ENCODE peak calls at places on chromosomes 3 and 15, in four cellular contexts. One of them, this sample, is unnamed.

GRCh38 chr3:194447161-194447560 is 39.6 kb downstream of the ATP13A3 start:
- DNase-seq in kidney: no peak
- DNase-seq in K562: peak; percentile 30
- DNase-seq in A673: no peak
- DNase-seq in this sample: no peak

GRCh38 chr15:74964794-74965193 is 8.2 kb upstream of the RPP25 start:
- DNase-seq in kidney: peak; percentile 18
- DNase-seq in K562: no peak
- DNase-seq in A673: peak; percentile 59
- DNase-seq in this sample: no peak

GRCh38 chr3:45583021-45583851 is 11.3 kb upstream of the LIMD1 start:
- DNase-seq in kidney: peak; percentile 87
- DNase-seq in K562: no peak
- DNase-seq in A673: no peak
- DNase-seq in this sample: peak; percentile 57

GRCh38 chr15:69591905-69592508 is 139.4 kb downstream of the RPLP1 start:
- DNase-seq in kidney: no peak
- DNase-seq in K562: no peak
- DNase-seq in A673: no peak
- DNase-seq in this sample: no peak

GRCh38 chr3:41963823-41964222 is 1.9 kb upstream of the ULK4 start:
- DNase-seq in kidney: no peak
- DNase-seq in K562: no peak
- DNase-seq in A673: no peak
- DNase-seq in this sample: no peak

GRCh38 chr15:68601206-68602197 is 22.7 kb downstream of the CORO2B start:
- DNase-seq in kidney: no peak
- DNase-seq in K562: no peak
- DNase-seq in A673: peak; percentile 52
- DNase-seq in this sample: no peak

GRCh38 chr3:31235062-31235704 is 297.5 kb upstream of the STT3B start:
- DNase-seq in kidney: no peak
- DNase-seq in K562: no peak
- DNase-seq in A673: no peak
- DNase-seq in this sample: no peak

GRCh38 chr3:43505351-43505750 is 116.5 kb downstream of the ANO10 start:
- DNase-seq in kidney: no peak
- DNase-seq in K562: no peak
- DNase-seq in A673: no peak
- DNase-seq in this sample: no peak

GRCh38 chr15:56059716-56060115 is 66.3 kb upstream of the NEDD4 start:
- DNase-seq in kidney: no peak
- DNase-seq in K562: no peak
- DNase-seq in A673: no peak
- DNase-seq in this sample: no peak

GRCh38 chr15:70275461-70276138 is 177.9 kb upstream of the TLE3 start:
- DNase-seq in kidney: no peak
- DNase-seq in K562: no peak
- DNase-seq in A673: no peak
- DNase-seq in this sample: no peak

GRCh38 chr15:40327338-40327917 is 3.9 kb downstream of the INAFM2 start:
- DNase-seq in kidney: no peak
- DNase-seq in K562: no peak
- DNase-seq in A673: no peak
- DNase-seq in this sample: no peak

GRCh38 chr3:184658223-184658860 is 53.5 kb downstream of the MAGEF1 start:
- DNase-seq in kidney: no peak
- DNase-seq in K562: no peak
- DNase-seq in A673: no peak
- DNase-seq in this sample: peak; percentile 30

GRCh38 chr15:69806287-69806915 is 291.3 kb downstream of the TLE3 start:
- DNase-seq in kidney: no peak
- DNase-seq in K562: no peak
- DNase-seq in A673: no peak
- DNase-seq in this sample: no peak

GRCh38 chr15:98872777-98873176 is 134.8 kb downstream of the PGPEP1L start:
- DNase-seq in kidney: no peak
- DNase-seq in K562: no peak
- DNase-seq in A673: no peak
- DNase-seq in this sample: no peak

GRCh38 chr3:69784854-69785523 is 45.7 kb downstream of the MITF start:
- DNase-seq in kidney: peak; percentile 84
- DNase-seq in K562: peak; percentile 57
- DNase-seq in A673: no peak
- DNase-seq in this sample: peak; percentile 70

GRCh38 chr3:103166890-103167289 is 732.1 kb downstream of the ZPLD1 start:
- DNase-seq in kidney: peak; percentile 31
- DNase-seq in K562: no peak
- DNase-seq in A673: no peak
- DNase-seq in this sample: no peak

GRCh38 chr3:156787926-156788663 is 38.1 kb upstream of the LEKR1 start:
- DNase-seq in kidney: no peak
- DNase-seq in K562: peak; percentile 84
- DNase-seq in A673: peak; percentile 86
- DNase-seq in this sample: no peak

GRCh38 chr3:169085827-169086226 is 577.7 kb downstream of the MECOM start:
- DNase-seq in kidney: no peak
- DNase-seq in K562: no peak
- DNase-seq in A673: no peak
- DNase-seq in this sample: peak; percentile 96

GRCh38 chr3:15271785-15272381 is 60.5 kb downstream of the SH3BP5 start:
- DNase-seq in kidney: peak; percentile 78
- DNase-seq in K562: no peak
- DNase-seq in A673: no peak
- DNase-seq in this sample: no peak

GRCh38 chr15:40257656-40258450 is 19.0 kb downstream of the PAK6 start:
- DNase-seq in kidney: peak; percentile 27
- DNase-seq in K562: peak; percentile 42
- DNase-seq in A673: no peak
- DNase-seq in this sample: no peak

GRCh38 chr3:138440596-138440995 is 6.2 kb downstream of the ESYT3 start:
- DNase-seq in kidney: no peak
- DNase-seq in K562: no peak
- DNase-seq in A673: no peak
- DNase-seq in this sample: peak; percentile 71

GRCh38 chr3:124787490-124788195 is 57.4 kb downstream of the UMPS start:
- DNase-seq in kidney: no peak
- DNase-seq in K562: no peak
- DNase-seq in A673: no peak
- DNase-seq in this sample: peak; percentile 45

GRCh38 chr3:177538064-177538742 is 340.9 kb upstream of the TBL1XR1 start:
- DNase-seq in kidney: no peak
- DNase-seq in K562: no peak
- DNase-seq in A673: no peak
- DNase-seq in this sample: peak; percentile 94

GRCh38 chr3:139561959-139562676 is 22.6 kb upstream of the RBP1 start:
- DNase-seq in kidney: no peak
- DNase-seq in K562: peak; percentile 36
- DNase-seq in A673: no peak
- DNase-seq in this sample: peak; percentile 50

GRCh38 chr15:72173864-72174550 is 23.6 kb downstream of the GRAMD2A start:
- DNase-seq in kidney: no peak
- DNase-seq in K562: no peak
- DNase-seq in A673: no peak
- DNase-seq in this sample: no peak

GRCh38 chr3:124263168-124263567 is 271.2 kb upstream of the ROPN1 start:
- DNase-seq in kidney: no peak
- DNase-seq in K562: peak; percentile 16
- DNase-seq in A673: peak; percentile 17
- DNase-seq in this sample: peak; percentile 92

GRCh38 chr3:101142160-101142559 is 148.9 kb upstream of the ABI3BP start:
- DNase-seq in kidney: no peak
- DNase-seq in K562: peak; percentile 48
- DNase-seq in A673: no peak
- DNase-seq in this sample: no peak

GRCh38 chr3:161560006-161560637 is 63.5 kb downstream of the OTOL1 start:
- DNase-seq in kidney: no peak
- DNase-seq in K562: peak; percentile 15
- DNase-seq in A673: peak; percentile 81
- DNase-seq in this sample: peak; percentile 78
- TF ChIP-seq CTCF in kidney: peak; percentile 41
- TF ChIP-seq CTCF in K562: no peak
- TF ChIP-seq CTCF in A673: peak; percentile 79
- TF ChIP-seq CTCF in this sample: peak; percentile 61

GRCh38 chr15:46897266-46897665 is 820.0 kb upstream of the SEMA6D start:
- DNase-seq in kidney: no peak
- DNase-seq in K562: no peak
- DNase-seq in A673: no peak
- DNase-seq in this sample: no peak

DNA sequence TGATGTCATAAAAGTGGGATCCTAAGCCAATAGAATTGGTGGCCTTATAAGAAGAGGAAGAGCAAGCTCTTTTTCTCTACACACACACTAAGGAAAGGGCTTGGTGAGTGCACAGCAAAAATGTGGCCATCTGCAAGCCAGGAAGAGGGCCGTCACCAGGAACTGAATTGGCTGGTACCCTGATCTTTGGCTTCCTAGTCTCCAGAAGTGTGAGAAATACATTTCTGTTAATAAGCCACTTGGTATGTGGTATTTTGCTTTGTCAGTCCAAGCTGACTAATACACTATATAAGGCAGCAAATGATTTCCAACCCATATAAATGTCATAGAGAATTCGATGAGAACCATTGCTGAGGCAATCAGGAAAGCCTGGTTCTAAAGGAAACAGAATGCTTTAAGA is 816.3 kb upstream of the SEMA6D start:
- DNase-seq in kidney: no peak
- DNase-seq in K562: no peak
- DNase-seq in A673: no peak
- DNase-seq in this sample: no peak
- H3K9me3 ChIP-seq in kidney: no peaks in the 10 kb centered on the region
- H3K9me3 ChIP-seq in K562: no peaks in the 10 kb centered on the region
- H3K9me3 ChIP-seq in A673: no peaks in the 10 kb centered on the region
- H3K9me3 ChIP-seq in this sample: no peaks in the 10 kb centered on the region

GRCh38 chr15:61008915-61009314 is 220.2 kb downstream of the RORA start:
- DNase-seq in kidney: no peak
- DNase-seq in K562: no peak
- DNase-seq in A673: no peak
- DNase-seq in this sample: no peak

GRCh38 chr15:61013146-61013545 is 216.0 kb downstream of the RORA start:
- DNase-seq in kidney: no peak
- DNase-seq in K562: no peak
- DNase-seq in A673: no peak
- DNase-seq in this sample: no peak

GRCh38 chr15:61016087-61016486 is 213.0 kb downstream of the RORA start:
- DNase-seq in kidney: no peak
- DNase-seq in K562: no peak
- DNase-seq in A673: no peak
- DNase-seq in this sample: no peak

DNA sequence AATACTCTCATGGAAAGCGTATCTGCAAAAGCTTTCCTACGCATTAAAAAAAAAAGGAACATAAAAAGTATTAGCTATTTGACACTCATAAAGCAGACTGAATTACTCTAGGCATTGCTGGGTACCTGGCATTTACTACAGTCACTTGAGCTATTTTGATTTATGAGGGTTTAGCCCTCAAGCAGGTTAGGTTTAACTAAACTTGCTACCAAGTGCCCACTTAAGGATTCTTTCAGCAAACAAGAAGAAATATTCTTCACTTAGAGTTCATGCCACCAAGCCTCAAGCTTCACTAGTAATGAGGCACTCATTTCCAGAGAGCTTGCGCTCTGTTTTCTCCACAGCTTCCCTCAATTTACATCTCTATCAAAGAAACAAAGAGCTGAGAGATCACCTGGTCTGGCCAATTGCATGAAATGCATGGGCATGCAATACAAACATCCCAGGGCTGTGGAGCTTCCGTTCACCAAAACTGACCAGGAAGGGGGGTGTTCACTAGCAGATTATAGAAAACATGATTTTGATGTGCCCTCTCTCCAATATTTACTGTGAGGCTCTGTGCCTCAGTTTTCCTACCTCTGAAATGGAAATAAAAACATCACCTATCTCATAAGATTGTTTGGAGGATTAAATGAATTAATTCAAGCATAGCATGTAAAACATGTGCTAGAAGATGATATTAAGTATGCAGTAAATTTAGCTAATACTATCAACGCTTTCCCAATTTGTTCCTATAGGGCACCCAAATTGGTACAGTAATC is 217.3 kb downstream of the RORA start:
- DNase-seq in kidney: no peak
- DNase-seq in K562: no peak
- DNase-seq in A673: no peak
- DNase-seq in this sample: no peak
- H3K4me3 ChIP-seq in kidney: no peak overlapping the region
- H3K4me3 ChIP-seq in K562: no peak overlapping the region
- H3K4me3 ChIP-seq in A673: no peak overlapping the region
- H3K4me3 ChIP-seq in this sample: no peak overlapping the region

GRCh38 chr3:96706517-96706916 is 107.9 kb upstream of the EPHA6 start:
- DNase-seq in kidney: no peak
- DNase-seq in K562: no peak
- DNase-seq in A673: no peak
- DNase-seq in this sample: no peak

DNA sequence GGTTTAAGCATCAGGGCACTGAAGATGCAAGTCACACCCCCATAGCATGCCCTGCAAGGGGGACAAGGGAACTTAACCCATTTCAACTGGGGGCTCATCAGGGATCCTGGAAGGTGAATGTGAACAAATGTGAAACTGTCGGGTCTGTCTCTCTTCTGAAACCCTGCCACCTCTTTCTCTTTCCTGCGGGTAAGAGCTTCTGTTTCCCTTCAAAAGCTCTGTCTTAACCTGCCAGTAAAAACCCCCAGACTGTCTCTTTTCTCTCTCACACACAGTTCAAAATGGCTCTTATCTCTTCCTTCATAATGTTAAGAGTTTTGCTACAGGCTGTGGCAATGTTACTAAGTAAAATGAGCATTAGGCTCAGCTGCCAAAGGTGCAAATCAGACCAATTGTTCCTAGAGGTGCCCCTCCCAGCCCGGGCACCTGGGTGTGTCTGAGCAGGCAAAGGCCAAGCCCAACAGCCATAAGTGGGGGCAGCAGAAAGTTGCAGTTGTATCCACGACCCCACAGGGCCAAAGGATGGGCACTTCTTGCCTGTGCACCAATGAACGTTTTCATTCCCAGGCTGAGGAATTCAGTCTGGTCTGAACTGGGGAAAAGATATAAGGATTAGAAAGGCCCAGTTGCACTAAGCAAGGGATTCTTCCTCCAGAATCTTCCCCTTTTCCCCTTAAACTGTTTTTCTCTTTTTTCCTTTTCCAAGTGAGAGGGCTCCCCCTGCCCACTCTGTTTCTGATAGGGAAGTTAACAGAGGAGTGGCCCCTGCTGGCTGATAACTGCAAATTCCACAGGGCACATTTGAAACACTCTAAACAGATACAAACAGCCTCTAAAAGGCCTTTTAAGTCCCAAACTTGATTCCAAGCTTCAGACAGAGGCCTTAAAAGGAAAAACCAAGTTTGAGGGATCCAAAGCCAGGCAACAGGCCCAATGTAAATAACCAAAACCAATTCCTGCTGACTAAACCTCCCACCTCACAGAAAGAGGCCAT is 113.8 kb upstream of the EPHA6 start:
- DNase-seq in kidney: no peak
- DNase-seq in K562: no peak
- DNase-seq in A673: no peak
- DNase-seq in this sample: no peak
- TF ChIP-seq CTCF in kidney: no peak
- TF ChIP-seq CTCF in K562: no peak
- TF ChIP-seq CTCF in A673: no peak
- TF ChIP-seq CTCF in this sample: no peak

This sample was measured in cardiac muscle cell.